ENCODE peak calls at places on chromosomes 6 and 20, in nine cellular contexts. W is aorta; T is ascending aorta; D is dorsolateral prefrontal cortex; V is BE2C; J is adipocyte; I is CD4-positive, CD25-positive, alpha-beta regulatory T cell; N is suprapubic skin; A is IMR-90. Q is an unnamed sample.

GRCh38 chr6:129615496-129615895 is 94.5 kb downstream of the ARHGAP18 start:
- DNase-seq in W (no peak), T (no peak), D (no peak), V (no peak), J (no peak), I (no peak), N (no peak), A (no peak), Q (no peak)

GRCh38 chr6:13760948-13761347 is 49.3 kb upstream of the RANBP9 start:
- DNase-seq in W (no peak), T (no peak), D (no peak), V (no peak), J (peak; percentile 93), I (no peak), N (no peak), A (peak; percentile 21), Q (no peak)

GRCh38 chr6:13711384-13711725 is 280 bp downstream of the RANBP9 start:
- DNase-seq in W (no peak), T (no peak), D (no peak), V (peak; percentile 82), J (no peak), I (peak; percentile 70), N (peak; percentile 76), A (no peak), Q (peak; percentile 26)

GRCh38 chr6:53984581-53984980 is 126.7 kb upstream of the MLIP start:
- DNase-seq in W (no peak), T (no peak), D (no peak), V (no peak), J (no peak), I (no peak), N (no peak), A (no peak), Q (no peak)

GRCh38 chr6:18741741-18742140 is 354.6 kb downstream of the RNF144B start:
- DNase-seq in W (no peak), T (no peak), D (no peak), V (no peak), J (no peak), I (no peak), N (no peak), A (no peak), Q (no peak)

GRCh38 chr6:125002090-125002741 is 40.0 kb downstream of the RNF217 start:
- DNase-seq in W (no peak), T (no peak), D (no peak), V (no peak), J (peak; percentile 64), I (no peak), N (no peak), A (peak; percentile 30), Q (no peak)

GRCh38 chr6:157229733-157230132 is 93.6 kb downstream of the TMEM242 start:
- DNase-seq in W (no peak), T (no peak), D (no peak), V (no peak), J (no peak), I (no peak), N (peak; percentile 33), A (no peak), Q (no peak)

GRCh38 chr6:43736844-43737243 is 33.2 kb upstream of the VEGFA start:
- DNase-seq in W (no peak), T (no peak), D (no peak), V (no peak), J (no peak), I (no peak), N (peak; percentile 36), A (no peak), Q (no peak)

GRCh38 chr6:3870528-3870925 is 21.4 kb downstream of the FAM50B start:
- DNase-seq in W (no peak), T (no peak), D (no peak), V (no peak), J (no peak), I (no peak), N (no peak), A (no peak), Q (no peak)

GRCh38 chr6:159943101-159943632 is 25.7 kb upstream of the IGF2R start:
- DNase-seq in W (no peak), T (no peak), D (no peak), V (no peak), J (peak; percentile 75), I (no peak), N (no peak), A (peak; percentile 23), Q (peak; percentile 69)

GRCh38 chr6:89940225-89941027 is 46.2 kb downstream of the GJA10 start:
- DNase-seq in W (peak; percentile 72), T (no peak), D (peak; percentile 80), V (peak; percentile 64), J (peak; percentile 91), I (peak; percentile 44), N (no peak), A (peak; percentile 86), Q (peak; percentile 79)

GRCh38 chr6:36873115-36873514 is 1.5 kb downstream of the PPIL1 start:
- DNase-seq in W (no peak), T (no peak), D (no peak), V (no peak), J (no peak), I (no peak), N (no peak), A (no peak), Q (no peak)

GRCh38 chr20:49541733-49542513 is 26.0 kb downstream of the PTGIS start:
- DNase-seq in W (peak; percentile 74), T (no peak), D (no peak), V (peak; percentile 71), J (peak; percentile 90), I (peak; percentile 15), N (no peak), A (peak; percentile 63), Q (peak; percentile 47)

GRCh38 chr6:132130530-132131298 is 179.5 kb upstream of the CCN2 start:
- DNase-seq in W (peak; percentile 84), T (peak; percentile 33), D (no peak), V (no peak), J (no peak), I (no peak), N (peak; percentile 67), A (peak; percentile 68), Q (peak; percentile 65)

GRCh38 chr6:162999575-163000285 is 272.0 kb downstream of the PACRG start:
- DNase-seq in W (no peak), T (no peak), D (no peak), V (no peak), J (peak; percentile 51), I (no peak), N (no peak), A (peak; percentile 4), Q (no peak)

GRCh38 chr20:62458256-62459251 is 17.2 kb downstream of the GATA5 start:
- DNase-seq in W (no peak), T (no peak), D (no peak), V (no peak), J (no peak), I (no peak), N (no peak), A (no peak), Q (no peak)
- H3K27me3 ChIP-seq in W (no peaks in the 10 kb centered on the region), T (no peaks in the 10 kb centered on the region), D (no peaks in the 10 kb centered on the region), V (no peaks in the 10 kb centered on the region), J (peaks cover 46% of the 10 kb centered on the region), I (no peaks in the 10 kb centered on the region), N (peaks cover 73% of the 10 kb centered on the region), A (peaks cover 58% of the 10 kb centered on the region), Q (no peaks in the 10 kb centered on the region)

DNA sequence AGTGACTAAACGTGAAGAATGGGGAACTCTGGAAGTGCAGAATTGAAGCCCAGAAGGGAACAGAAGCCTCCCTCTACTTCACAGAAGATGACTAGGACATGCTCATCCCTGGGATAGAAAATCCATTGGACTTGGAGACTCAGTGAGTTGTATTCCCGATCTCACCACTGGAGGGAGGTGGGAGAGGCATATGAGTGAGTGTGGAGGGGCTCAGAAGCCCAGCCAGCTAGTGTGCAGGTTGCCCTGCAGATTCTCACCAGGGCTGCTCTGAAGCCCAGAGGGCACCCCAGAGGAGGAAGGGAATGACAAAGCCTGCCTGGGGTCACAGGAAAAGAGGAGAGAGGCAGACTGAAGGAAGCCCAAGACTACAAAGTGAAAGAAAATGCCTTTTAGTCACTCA is 42.1 kb upstream of the HLA-E start:
- DNase-seq in W (no peak), T (no peak), D (no peak), V (peak; percentile 47), J (no peak), I (no peak), N (no peak), A (peak; percentile 8), Q (peak; percentile 7)
- H3K27me3 ChIP-seq in W (peaks cover 2% of the 10 kb centered on the region), T (no peaks in the 10 kb centered on the region), D (peaks cover 100% of the 10 kb centered on the region), V (peaks cover 86% of the 10 kb centered on the region), J (peaks cover 90% of the 10 kb centered on the region), I (peaks cover 69% of the 10 kb centered on the region), N (peaks cover 97% of the 10 kb centered on the region), A (peaks cover 77% of the 10 kb centered on the region), Q (peaks cover 63% of the 10 kb centered on the region)

GRCh38 chr20:24665741-24666191 is 196.3 kb downstream of the SYNDIG1 start:
- DNase-seq in W (no peak), T (no peak), D (no peak), V (no peak), J (no peak), I (no peak), N (peak; percentile 41), A (no peak), Q (no peak)

GRCh38 chr20:24663496-24663895 is 194.1 kb downstream of the SYNDIG1 start:
- DNase-seq in W (no peak), T (no peak), D (no peak), V (no peak), J (no peak), I (no peak), N (peak; percentile 40), A (no peak), Q (no peak)

GRCh38 chr20:24664266-24664986 is 195.0 kb downstream of the SYNDIG1 start:
- DNase-seq in W (no peak), T (no peak), D (no peak), V (no peak), J (no peak), I (no peak), N (peak; percentile 18), A (no peak), Q (no peak)

GRCh38 chr20:24662756-24663399 is 193.4 kb downstream of the SYNDIG1 start:
- DNase-seq in W (no peak), T (no peak), D (no peak), V (peak; percentile 45), J (peak; percentile 45), I (no peak), N (peak; percentile 21), A (peak; percentile 48), Q (no peak)

DNA sequence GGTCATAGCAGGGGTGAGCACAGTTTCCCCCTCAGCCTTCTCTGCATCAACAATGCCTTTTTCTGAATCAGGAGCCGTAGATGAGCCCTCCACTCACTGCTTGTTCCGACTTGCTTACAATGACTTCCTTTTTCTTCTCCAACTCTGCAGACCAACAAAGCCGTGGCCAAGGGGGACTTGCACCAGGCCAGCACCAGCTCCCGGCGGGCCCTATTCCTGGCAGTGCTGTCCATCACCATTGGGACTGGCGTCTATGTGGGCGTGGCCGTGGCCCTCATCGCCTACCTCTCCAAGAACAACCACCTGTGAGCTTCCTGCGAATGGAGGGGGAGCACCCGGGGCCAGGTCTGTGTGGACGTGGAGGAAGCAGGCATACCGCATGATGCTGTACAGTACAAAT is 195.8 kb downstream of the SYNDIG1 start:
- DNase-seq in W (no peak), T (no peak), D (no peak), V (no peak), J (no peak), I (no peak), N (peak; percentile 31), A (no peak), Q (no peak)
- H3K27me3 ChIP-seq in W (no peaks in the 10 kb centered on the region), T (no peaks in the 10 kb centered on the region), D (no peaks in the 10 kb centered on the region), V (no peaks in the 10 kb centered on the region), J (peaks cover 13% of the 10 kb centered on the region), I (no peaks in the 10 kb centered on the region), N (peaks cover 4% of the 10 kb centered on the region), A (peaks cover 22% of the 10 kb centered on the region), Q (no peaks in the 10 kb centered on the region)

DNA sequence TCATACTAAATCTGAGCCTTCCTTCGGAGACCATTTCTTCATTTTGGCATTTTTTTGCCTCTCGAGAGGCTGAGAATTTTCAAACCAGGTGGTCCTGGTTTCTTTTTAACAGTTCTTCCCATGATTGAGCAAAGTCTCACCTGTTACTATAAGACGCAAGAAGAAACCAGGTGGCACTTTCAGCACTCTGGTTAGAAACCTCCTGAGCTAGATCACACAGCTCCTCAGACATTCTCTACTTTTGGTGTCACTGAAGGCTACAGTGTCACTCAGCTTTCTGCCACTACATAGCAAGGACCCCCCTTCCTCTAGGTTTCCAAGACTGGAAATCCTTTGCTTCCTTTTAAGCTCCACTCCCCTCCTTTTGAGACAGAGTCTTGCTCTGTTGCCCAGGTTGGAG is 7.3 kb downstream of the IFNGR1 start:
- DNase-seq in W (no peak), T (no peak), D (no peak), V (no peak), J (no peak), I (no peak), N (no peak), A (no peak), Q (no peak)
- H3K27me3 ChIP-seq in W (no peaks in the 10 kb centered on the region), T (no peaks in the 10 kb centered on the region), D (no peaks in the 10 kb centered on the region), V (no peaks in the 10 kb centered on the region), J (no peaks in the 10 kb centered on the region), I (no peaks in the 10 kb centered on the region), N (no peaks in the 10 kb centered on the region), A (no peaks in the 10 kb centered on the region), Q (no peaks in the 10 kb centered on the region)

Q was measured in brain microvascular endothelial cell.